ENCODE peak calls at places on chromosomes 4 and X, in eight cellular contexts. D, Y, F, M, P, U, B and J are unnamed samples.

GRCh38 chr4:84750260-84750955 is 167.5 kb downstream of the CDS1 start:
- DNase-seq in M (peak; percentile 13), D (no peak), U (no peak), B (peak; percentile 1), Y (no peak), P (no peak), F (peak; percentile 66), J (no peak)

GRCh38 chrX:134626434-134626833 is 31.8 kb downstream of the PLAC1 start:
- DNase-seq in B (no peak), M (no peak), D (no peak), U (no peak), P (no peak), F (no peak), Y (no peak), J (no peak)

GRCh38 chrX:118718737-118719136 is 8.7 kb upstream of the IL13RA1 start:
- DNase-seq in M (no peak), F (no peak), D (no peak), B (no peak), U (no peak), Y (no peak), P (no peak), J (no peak)

GRCh38 chrX:143634701-143635442 is 1.0 kb downstream of the SLITRK4 start:
- DNase-seq in U (peak; percentile 20), D (no peak), P (no peak), Y (peak; percentile 0), M (peak; percentile 5), F (peak; percentile 53), B (no peak), J (peak; percentile 58)

GRCh38 chr4:88964450-88964849 is 92.5 kb downstream of the FAM13A start:
- DNase-seq in B (no peak), P (no peak), Y (no peak), D (no peak), U (no peak), M (no peak), F (no peak), J (no peak)

GRCh38 chrX:140447150-140447549 is 57.7 kb downstream of the SOX3 start:
- DNase-seq in U (no peak), P (no peak), Y (no peak), F (no peak), M (no peak), B (no peak), D (no peak), J (no peak)

GRCh38 chr4:1113311-1114009 is at the start of gene RNF212:
- DNase-seq in U (peak; percentile 32), F (peak; percentile 7), D (no peak), Y (no peak), B (no peak), M (no peak), P (no peak), J (no peak)

GRCh38 chr4:113468165-113469022 is 293.1 kb downstream of the CAMK2D start:
- DNase-seq in B (no peak), D (peak; percentile 73), P (peak; percentile 56), F (peak; percentile 43), M (no peak), Y (no peak), U (no peak), J (no peak)

GRCh38 chrX:135384161-135384836 is 37.4 kb upstream of the SMIM10L2A start:
- DNase-seq in F (no peak), Y (no peak), D (no peak), U (no peak), P (no peak), M (no peak), B (no peak), J (no peak)

GRCh38 chrX:115560978-115561604 is at the start of gene PLS3:
- DNase-seq in U (peak; percentile 66), P (peak; percentile 71), D (peak; percentile 82), F (peak; percentile 94), M (peak; percentile 62), B (no peak), Y (peak; percentile 60), J (peak; percentile 91)

GRCh38 chrX:35351795-35352483 is 409.3 kb downstream of the FAM47B start:
- DNase-seq in U (no peak), M (no peak), B (no peak), P (peak; percentile 0), Y (no peak), D (no peak), F (no peak), J (no peak)